ENCODE peak calls at places on chromosomes 12 and 14, in seven cellular contexts. U is spleen; M is dermis microvascular lymphatic vessel endothelial cell; K is epithelial cell of proximal tubule; D is effector CD4-positive, alpha-beta T cell; A is heart left ventricle; F is stimulated activated CD8-positive, alpha-beta memory T cell treated with anti-CD3 and anti-CD28 coated beads, Interleukin-4, amount 100 ng/mL, for 1 hour. H is an unnamed sample.

GRCh38 chr12:17540921-17541320 is 549.1 kb downstream of the RERGL start:
- DNase-seq in F (no peak), M (no peak), A (no peak), D (no peak), K (no peak), U (no peak), H (no peak)

GRCh38 chr12:8692573-8692972 is 5.2 kb upstream of the RIMKLB start:
- DNase-seq in F (no peak), K (no peak), M (peak; percentile 88), A (peak; percentile 52), D (no peak), U (no peak), H (no peak)

GRCh38 chr12:96434107-96434506 is 33.9 kb upstream of the CDK17 start:
- DNase-seq in K (no peak), U (no peak), M (peak; percentile 22), A (no peak), F (peak; percentile 35), D (peak; percentile 71), H (no peak)

GRCh38 chr14:55938249-55938791 is 179.9 kb upstream of the PELI2 start:
- DNase-seq in A (peak; percentile 54), D (no peak), F (no peak), M (no peak), U (no peak), K (peak; percentile 72), H (peak; percentile 26)

GRCh38 chr12:24850486-24850885 is 98.4 kb downstream of the BCAT1 start:
- DNase-seq in D (no peak), F (no peak), U (no peak), A (no peak), M (peak; percentile 72), K (no peak), H (no peak)

GRCh38 chr12:32166510-32166909 is 59.9 kb downstream of the BICD1 start:
- DNase-seq in K (no peak), A (no peak), U (no peak), D (no peak), F (no peak), M (no peak), H (no peak)

GRCh38 chr12:15851045-15851444 is 31.1 kb upstream of the STRAP start:
- DNase-seq in U (no peak), K (no peak), D (no peak), M (no peak), A (no peak), F (no peak), H (no peak)

GRCh38 chr12:47237751-47238211 is 158.0 kb upstream of the AMIGO2 start:
- DNase-seq in K (no peak), U (no peak), F (no peak), D (no peak), M (no peak), A (no peak), H (no peak)

H was measured in kidney epithelial cell.